ENCODE peak calls at places on chromosomes 11 and 22, in six cellular contexts. One of them, this sample, is unnamed.

GRCh38 chr11:44942029-44942710 is 8.5 kb downstream of the TP53I11 start:
- DNase-seq in heart right ventricle: no peak
- DNase-seq in cerebellar cortex: no peak
- DNase-seq in NCI-H526 treated with DMSO at 0.1 percent for 48 hours: no peak
- DNase-seq in neural progenitor cell: no peak
- DNase-seq in mammary epithelial cell: no peak
- DNase-seq in this sample: no peak

GRCh38 chr11:36149538-36150242 is 139.5 kb downstream of the COMMD9 start:
- DNase-seq in heart right ventricle: no peak
- DNase-seq in NCI-H526 treated with DMSO at 0.1 percent for 48 hours: peak
- DNase-seq in mammary epithelial cell: peak
- DNase-seq in cerebellar cortex: peak
- DNase-seq in neural progenitor cell: peak
- DNase-seq in this sample: peak

GRCh38 chr22:20847318-20847822 is 11.2 kb downstream of the PI4KA start:
- DNase-seq in cerebellar cortex: no peak
- DNase-seq in heart right ventricle: no peak
- DNase-seq in mammary epithelial cell: no peak
- DNase-seq in neural progenitor cell: no peak
- DNase-seq in NCI-H526 treated with DMSO at 0.1 percent for 48 hours: no peak
- DNase-seq in this sample: no peak

GRCh38 chr11:69510471-69511357 is 29.3 kb downstream of the LINC01488 start:
- DNase-seq in mammary epithelial cell: peak
- DNase-seq in NCI-H526 treated with DMSO at 0.1 percent for 48 hours: no peak
- DNase-seq in cerebellar cortex: no peak
- DNase-seq in heart right ventricle: no peak
- DNase-seq in neural progenitor cell: no peak
- DNase-seq in this sample: no peak

GRCh38 chr11:65646288-65646734 is 8.4 kb downstream of the SIPA1 start:
- DNase-seq in NCI-H526 treated with DMSO at 0.1 percent for 48 hours: no peak
- DNase-seq in heart right ventricle: no peak
- DNase-seq in cerebellar cortex: no peak
- DNase-seq in mammary epithelial cell: no peak
- DNase-seq in neural progenitor cell: no peak
- DNase-seq in this sample: no peak

GRCh38 chr22:36369004-36369921 is 18.5 kb downstream of the MYH9 start:
- DNase-seq in NCI-H526 treated with DMSO at 0.1 percent for 48 hours: no peak
- DNase-seq in heart right ventricle: no peak
- DNase-seq in neural progenitor cell: no peak
- DNase-seq in mammary epithelial cell: no peak
- DNase-seq in cerebellar cortex: peak
- DNase-seq in this sample: no peak

GRCh38 chr11:69161117-69161407 is 5.3 kb downstream of the SMIM38 start:
- DNase-seq in mammary epithelial cell: no peak
- DNase-seq in neural progenitor cell: no peak
- DNase-seq in cerebellar cortex: no peak
- DNase-seq in heart right ventricle: no peak
- DNase-seq in NCI-H526 treated with DMSO at 0.1 percent for 48 hours: no peak
- DNase-seq in this sample: no peak

GRCh38 chr11:6635082-6635932 is 16.1 kb upstream of the TPP1 start:
- DNase-seq in NCI-H526 treated with DMSO at 0.1 percent for 48 hours: no peak
- DNase-seq in heart right ventricle: peak
- DNase-seq in cerebellar cortex: peak
- DNase-seq in mammary epithelial cell: no peak
- DNase-seq in neural progenitor cell: no peak
- DNase-seq in this sample: no peak

GRCh38 chr11:12066056-12066798 is 44.2 kb upstream of the MICAL2 start:
- DNase-seq in neural progenitor cell: no peak
- DNase-seq in NCI-H526 treated with DMSO at 0.1 percent for 48 hours: no peak
- DNase-seq in mammary epithelial cell: peak
- DNase-seq in cerebellar cortex: peak
- DNase-seq in heart right ventricle: no peak
- DNase-seq in this sample: no peak

GRCh38 chr11:123645576-123645975 is 8.8 kb downstream of the SCN3B start:
- DNase-seq in heart right ventricle: no peak
- DNase-seq in cerebellar cortex: no peak
- DNase-seq in NCI-H526 treated with DMSO at 0.1 percent for 48 hours: no peak
- DNase-seq in mammary epithelial cell: no peak
- DNase-seq in neural progenitor cell: no peak
- DNase-seq in this sample: no peak

GRCh38 chr22:17767236-17768065 is 6.8 kb downstream of the BID start:
- DNase-seq in NCI-H526 treated with DMSO at 0.1 percent for 48 hours: no peak
- DNase-seq in neural progenitor cell: no peak
- DNase-seq in mammary epithelial cell: peak
- DNase-seq in heart right ventricle: no peak
- DNase-seq in cerebellar cortex: no peak
- DNase-seq in this sample: no peak

GRCh38 chr22:46051646-46052045 is 74.7 kb upstream of the WNT7B start:
- DNase-seq in neural progenitor cell: no peak
- DNase-seq in mammary epithelial cell: no peak
- DNase-seq in heart right ventricle: no peak
- DNase-seq in NCI-H526 treated with DMSO at 0.1 percent for 48 hours: no peak
- DNase-seq in cerebellar cortex: no peak
- DNase-seq in this sample: no peak

GRCh38 chr22:49779853-49780271 is 47.8 kb downstream of the BRD1 start:
- DNase-seq in NCI-H526 treated with DMSO at 0.1 percent for 48 hours: no peak
- DNase-seq in cerebellar cortex: no peak
- DNase-seq in neural progenitor cell: no peak
- DNase-seq in heart right ventricle: no peak
- DNase-seq in mammary epithelial cell: no peak
- DNase-seq in this sample: no peak

GRCh38 chr11:11857769-11858168 is 16.0 kb downstream of the USP47 start:
- DNase-seq in mammary epithelial cell: no peak
- DNase-seq in heart right ventricle: no peak
- DNase-seq in neural progenitor cell: no peak
- DNase-seq in NCI-H526 treated with DMSO at 0.1 percent for 48 hours: no peak
- DNase-seq in cerebellar cortex: no peak
- DNase-seq in this sample: no peak

GRCh38 chr11:3103076-3103475 is 45.9 kb upstream of the CARS1 start:
- DNase-seq in heart right ventricle: no peak
- DNase-seq in cerebellar cortex: no peak
- DNase-seq in neural progenitor cell: no peak
- DNase-seq in mammary epithelial cell: no peak
- DNase-seq in NCI-H526 treated with DMSO at 0.1 percent for 48 hours: no peak
- DNase-seq in this sample: no peak

GRCh38 chr11:1628506-1629325 is 859 bp upstream of the KRTAP5-5 start:
- DNase-seq in heart right ventricle: peak
- DNase-seq in cerebellar cortex: peak
- DNase-seq in neural progenitor cell: peak
- DNase-seq in mammary epithelial cell: no peak
- DNase-seq in NCI-H526 treated with DMSO at 0.1 percent for 48 hours: peak
- DNase-seq in this sample: peak

GRCh38 chr22:21591695-21592094 is 24.2 kb downstream of the UBE2L3 start:
- DNase-seq in cerebellar cortex: no peak
- DNase-seq in NCI-H526 treated with DMSO at 0.1 percent for 48 hours: no peak
- DNase-seq in mammary epithelial cell: no peak
- DNase-seq in heart right ventricle: peak
- DNase-seq in neural progenitor cell: no peak
- DNase-seq in this sample: no peak

GRCh38 chr11:12625438-12626071 is 48.7 kb upstream of the TEAD1 start:
- DNase-seq in heart right ventricle: no peak
- DNase-seq in mammary epithelial cell: peak
- DNase-seq in neural progenitor cell: no peak
- DNase-seq in cerebellar cortex: no peak
- DNase-seq in NCI-H526 treated with DMSO at 0.1 percent for 48 hours: no peak
- DNase-seq in this sample: no peak

GRCh38 chr11:26027887-26028286 is 304.0 kb upstream of the ANO3 start:
- DNase-seq in mammary epithelial cell: no peak
- DNase-seq in cerebellar cortex: no peak
- DNase-seq in heart right ventricle: no peak
- DNase-seq in neural progenitor cell: no peak
- DNase-seq in NCI-H526 treated with DMSO at 0.1 percent for 48 hours: no peak
- DNase-seq in this sample: no peak

GRCh38 chr11:132559371-132560036 is 972.8 kb downstream of the OPCML start:
- DNase-seq in NCI-H526 treated with DMSO at 0.1 percent for 48 hours: no peak
- DNase-seq in cerebellar cortex: no peak
- DNase-seq in heart right ventricle: no peak
- DNase-seq in mammary epithelial cell: no peak
- DNase-seq in neural progenitor cell: peak
- DNase-seq in this sample: no peak

GRCh38 chr11:103792981-103793468 is 243.4 kb upstream of the DDI1 start:
- DNase-seq in NCI-H526 treated with DMSO at 0.1 percent for 48 hours: no peak
- DNase-seq in neural progenitor cell: no peak
- DNase-seq in mammary epithelial cell: no peak
- DNase-seq in heart right ventricle: no peak
- DNase-seq in cerebellar cortex: no peak
- DNase-seq in this sample: no peak

GRCh38 chr11:73141309-73142127 is 600 bp downstream of the FCHSD2 start:
- DNase-seq in heart right ventricle: peak
- DNase-seq in mammary epithelial cell: peak
- DNase-seq in cerebellar cortex: peak
- DNase-seq in neural progenitor cell: peak
- DNase-seq in NCI-H526 treated with DMSO at 0.1 percent for 48 hours: peak
- DNase-seq in this sample: peak

GRCh38 chr11:79414644-79415317 is 26.0 kb downstream of the TENM4 start:
- DNase-seq in heart right ventricle: no peak
- DNase-seq in cerebellar cortex: no peak
- DNase-seq in mammary epithelial cell: peak
- DNase-seq in NCI-H526 treated with DMSO at 0.1 percent for 48 hours: no peak
- DNase-seq in neural progenitor cell: no peak
- DNase-seq in this sample: no peak

GRCh38 chr11:1384206-1384965 is 5.3 kb upstream of the BRSK2 start:
- DNase-seq in mammary epithelial cell: no peak
- DNase-seq in neural progenitor cell: no peak
- DNase-seq in NCI-H526 treated with DMSO at 0.1 percent for 48 hours: no peak
- DNase-seq in cerebellar cortex: no peak
- DNase-seq in heart right ventricle: no peak
- DNase-seq in this sample: no peak

GRCh38 chr11:61635304-61635703 is 44.9 kb upstream of the DAGLA start:
- DNase-seq in cerebellar cortex: no peak
- DNase-seq in mammary epithelial cell: no peak
- DNase-seq in heart right ventricle: no peak
- DNase-seq in neural progenitor cell: no peak
- DNase-seq in NCI-H526 treated with DMSO at 0.1 percent for 48 hours: no peak
- DNase-seq in this sample: no peak

GRCh38 chr22:44931077-44931540 is 78.7 kb downstream of the PHF21B start:
- DNase-seq in NCI-H526 treated with DMSO at 0.1 percent for 48 hours: no peak
- DNase-seq in neural progenitor cell: no peak
- DNase-seq in mammary epithelial cell: no peak
- DNase-seq in cerebellar cortex: no peak
- DNase-seq in heart right ventricle: peak
- DNase-seq in this sample: no peak

GRCh38 chr22:29346659-29347058 is 31.2 kb upstream of the RASL10A start:
- DNase-seq in NCI-H526 treated with DMSO at 0.1 percent for 48 hours: no peak
- DNase-seq in heart right ventricle: no peak
- DNase-seq in mammary epithelial cell: no peak
- DNase-seq in neural progenitor cell: no peak
- DNase-seq in cerebellar cortex: peak
- DNase-seq in this sample: no peak

GRCh38 chr11:128315933-128316332 is 271.4 kb downstream of the ETS1 start:
- DNase-seq in mammary epithelial cell: no peak
- DNase-seq in NCI-H526 treated with DMSO at 0.1 percent for 48 hours: no peak
- DNase-seq in cerebellar cortex: no peak
- DNase-seq in heart right ventricle: no peak
- DNase-seq in neural progenitor cell: no peak
- DNase-seq in this sample: no peak

GRCh38 chr11:118283756-118284350 is 19.8 kb upstream of the MPZL2 start:
- DNase-seq in heart right ventricle: no peak
- DNase-seq in neural progenitor cell: no peak
- DNase-seq in NCI-H526 treated with DMSO at 0.1 percent for 48 hours: no peak
- DNase-seq in cerebellar cortex: no peak
- DNase-seq in mammary epithelial cell: no peak
- DNase-seq in this sample: no peak

This sample was measured in RPMI8226.